ENCODE peak calls at places on chromosome 19, in nine cellular contexts. D is H1, J is heart left ventricle, F is mammary epithelial cell, K is fibroblast of lung, T is WERI-Rb-1, Y is breast epithelium, A is cardiac muscle cell, Z is tibial nerve. L is an unnamed sample.

GRCh38 chr19:35566738-35567137 is 3.3 kb upstream of the ATP4A start:
- DNase-seq in J (no peak), K (no peak), Z (no peak), F (no peak), Y (no peak), A (no peak), D (no peak), T (no peak), L (no peak)

GRCh38 chr19:45825917-45826893 is 11.1 kb upstream of the RSPH6A start:
- DNase-seq in A (no peak), J (no peak), Y (no peak), T (no peak), Z (no peak), F (no peak), D (no peak), K (no peak), L (no peak)

GRCh38 chr19:391199-391557 is 17.8 kb downstream of the C2CD4C start:
- DNase-seq in T (no peak), J (no peak), D (no peak), Y (no peak), F (no peak), Z (no peak), K (no peak), A (no peak), L (no peak)

GRCh38 chr19:40594657-40595077 is 6.5 kb upstream of the LTBP4 start:
- DNase-seq in K (no peak), D (no peak), Y (no peak), T (no peak), F (peak), A (no peak), Z (no peak), J (peak), L (no peak)

GRCh38 chr19:54062643-54063042 is 1.1 kb downstream of the VSTM1 start:
- DNase-seq in D (no peak), Z (no peak), F (no peak), Y (no peak), A (no peak), T (no peak), K (no peak), J (peak), L (no peak)

GRCh38 chr19:39479916-39480315 is 722 bp upstream of the TIMM50 start:
- DNase-seq in A (no peak), T (no peak), Y (no peak), F (no peak), Z (no peak), K (no peak), J (no peak), D (no peak), L (no peak)

GRCh38 chr19:33301011-33301899 is 1.1 kb downstream of the CEBPA start:
- DNase-seq in D (no peak), K (no peak), Z (no peak), T (peak), A (peak), Y (no peak), J (no peak), F (no peak), L (no peak)

GRCh38 chr19:45897413-45897812 is 5.0 kb downstream of the MYPOP start:
- DNase-seq in K (no peak), Y (no peak), F (no peak), Z (no peak), T (no peak), D (no peak), A (no peak), J (no peak), L (no peak)

GRCh38 chr19:58326501-58326913 is 287 bp upstream of the ZSCAN22 start:
- DNase-seq in Z (no peak), T (no peak), A (no peak), F (no peak), J (no peak), K (no peak), D (no peak), Y (no peak), L (no peak)

GRCh38 chr19:43739419-43739818 is 15.3 kb downstream of the SMG9 start:
- DNase-seq in F (no peak), J (no peak), A (no peak), T (no peak), D (no peak), Y (no peak), Z (no peak), K (no peak), L (no peak)

GRCh38 chr19:12834418-12834943 is at the start of gene RTBDN:
- DNase-seq in T (peak), F (no peak), A (no peak), D (no peak), Y (no peak), Z (no peak), K (no peak), J (no peak), L (no peak)

GRCh38 chr19:49475995-49476880 is 2.2 kb downstream of the FLT3LG start:
- DNase-seq in K (peak), A (peak), Y (no peak), T (peak), J (no peak), D (no peak), F (no peak), Z (no peak), L (no peak)

GRCh38 chr19:1851581-1852293 is 3.5 kb upstream of the REXO1 start:
- DNase-seq in K (no peak), A (no peak), J (no peak), Y (no peak), F (no peak), T (no peak), D (no peak), Z (no peak), L (no peak)

GRCh38 chr19:45348367-45349125 is 8.0 kb downstream of the KLC3 start:
- DNase-seq in Y (no peak), J (no peak), T (no peak), Z (no peak), F (no peak), K (no peak), A (no peak), D (no peak), L (no peak)

GRCh38 chr19:50558039-50558438 is 10.2 kb downstream of the LRRC4B start:
- DNase-seq in F (no peak), T (no peak), A (no peak), Z (no peak), J (no peak), D (no peak), K (no peak), Y (no peak), L (no peak)

GRCh38 chr19:34430738-34431625 is 2.8 kb downstream of the UBA2 start:
- DNase-seq in D (no peak), A (peak), F (peak), J (no peak), Z (no peak), Y (no peak), K (peak), T (peak), L (peak)

GRCh38 chr19:34808566-34808965 is 35.6 kb upstream of the ZNF599 start:
- DNase-seq in Z (no peak), D (no peak), J (no peak), Y (no peak), K (peak), F (peak), A (peak), T (no peak), L (peak)

GRCh38 chr19:1131718-1132552 is 28.1 kb downstream of the GPX4 start:
- DNase-seq in Z (peak), D (no peak), T (no peak), J (peak), F (peak), K (peak), Y (peak), A (peak), L (peak)

GRCh38 chr19:35211545-35212230 is 16.9 kb downstream of the FAM187B start:
- DNase-seq in F (no peak), T (no peak), Z (peak), D (no peak), Y (peak), J (peak), A (no peak), K (no peak), L (no peak)

GRCh38 chr19:39307233-39307821 is 11.1 kb downstream of the IFNL1 start:
- DNase-seq in J (no peak), Y (no peak), F (no peak), A (peak), D (no peak), T (no peak), Z (no peak), K (no peak), L (no peak)

DNA sequence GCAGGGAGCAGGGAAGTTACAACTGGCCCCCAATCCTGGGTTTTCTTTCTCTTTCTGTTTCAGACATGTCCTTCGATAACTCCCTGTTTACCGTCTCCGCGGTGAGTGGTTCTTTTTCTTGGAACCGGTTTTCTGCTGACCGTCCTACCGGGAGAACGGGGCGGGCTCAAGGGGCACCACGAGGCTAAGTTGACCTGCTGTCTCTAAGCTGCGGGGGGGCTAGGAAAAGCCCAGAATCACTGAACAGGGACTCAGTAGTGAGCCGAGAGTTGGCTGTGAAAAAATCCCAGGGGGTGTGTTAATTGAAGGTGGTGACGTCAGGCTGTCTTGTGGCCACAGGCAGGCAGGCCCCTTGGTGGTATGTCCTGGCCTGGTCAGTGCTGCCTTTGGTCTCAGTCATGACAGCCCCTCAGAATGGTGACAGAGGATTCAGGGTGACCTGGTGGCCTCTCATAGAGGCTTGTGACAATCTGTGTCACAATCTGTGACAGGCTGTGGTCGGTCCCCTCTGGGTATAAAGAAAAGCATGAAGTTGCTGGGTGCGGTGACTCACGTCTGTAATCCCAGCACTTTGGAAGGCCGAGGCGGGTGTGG is 8.1 kb upstream of the CARM1 start:
- DNase-seq in T (no peak), D (no peak), J (no peak), K (no peak), Z (no peak), A (peak), Y (peak), F (no peak), L (no peak)
- H3K27ac ChIP-seq in T (no peak), D (no peak), J (no peak), K (no peak), Z (peak), A (no peak), Y (peak), F (no peak), L (peak)

GRCh38 chr19:4208385-4209094 is 20.8 kb upstream of the EBI3 start:
- DNase-seq in D (no peak), T (peak), A (peak), Z (no peak), J (no peak), F (peak), Y (no peak), K (no peak), L (no peak)
- TF ChIP-seq CTCF in D (peak), T (peak), A (peak), Z (no peak), J (peak), F (peak), Y (no peak), K (peak), L (no peak)

DNA sequence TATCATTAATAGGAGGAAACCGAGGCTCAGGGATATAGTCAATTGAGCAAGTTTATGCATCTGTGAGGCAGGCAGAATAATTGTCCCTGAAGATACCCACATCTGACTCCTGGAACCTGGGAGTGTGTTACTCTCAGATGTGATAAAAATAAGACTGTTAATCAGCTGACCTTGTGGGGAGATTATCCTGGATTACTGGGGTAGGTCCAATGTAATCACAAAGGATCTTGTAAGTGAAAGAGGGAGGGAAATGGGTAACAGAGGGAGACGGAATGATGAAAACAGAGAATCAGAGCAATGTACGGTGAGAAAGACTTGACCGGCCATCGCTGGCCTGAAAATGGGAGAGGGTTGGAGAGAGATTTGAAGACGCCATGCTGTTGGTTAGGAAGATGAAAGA is 3.2 kb upstream of the EDDM13 start:
- DNase-seq in D (no peak), Z (no peak), A (no peak), J (no peak), K (no peak), F (no peak), Y (no peak), T (peak), L (no peak)
- H3K27ac ChIP-seq in D (no peak), Z (no peak), A (no peak), J (no peak), K (no peak), F (no peak), Y (no peak), T (no peak), L (no peak)

GRCh38 chr19:16026131-16026530 is 50.2 kb upstream of the TPM4 start:
- DNase-seq in T (no peak), F (no peak), J (no peak), Y (no peak), Z (no peak), K (no peak), D (no peak), A (no peak), L (no peak)

GRCh38 chr19:16026756-16027155 is 49.5 kb upstream of the TPM4 start:
- DNase-seq in Y (no peak), F (no peak), Z (no peak), K (no peak), T (no peak), D (no peak), J (no peak), A (no peak), L (no peak)

GRCh38 chr19:16023558-16023915 is 52.8 kb upstream of the TPM4 start:
- DNase-seq in F (no peak), J (no peak), Z (no peak), T (no peak), D (no peak), K (no peak), A (no peak), Y (no peak), L (no peak)

GRCh38 chr19:16024266-16025107 is 51.8 kb upstream of the TPM4 start:
- DNase-seq in F (no peak), D (no peak), J (no peak), Y (no peak), A (no peak), Z (no peak), K (no peak), T (no peak), L (no peak)

GRCh38 chr19:16025108-16026101 is 50.9 kb upstream of the TPM4 start:
- DNase-seq in A (peak), F (peak), K (peak), Z (no peak), Y (no peak), D (no peak), T (peak), J (no peak), L (peak)
- TF ChIP-seq CTCF in A (peak), F (peak), K (peak), Z (peak), Y (no peak), D (no peak), T (peak), J (peak), L (peak)

GRCh38 chr19:2973229-2973628 is 4.1 kb upstream of the TLE6 start:
- DNase-seq in T (no peak), J (peak), K (no peak), A (peak), Z (peak), Y (no peak), D (no peak), F (no peak), L (no peak)

GRCh38 chr19:2970201-2970838 is 7.0 kb upstream of the TLE6 start:
- DNase-seq in K (peak), Y (no peak), A (peak), T (no peak), D (no peak), Z (no peak), J (no peak), F (no peak), L (no peak)

GRCh38 chr19:2967972-2968371 is 9.4 kb upstream of the TLE6 start:
- DNase-seq in J (no peak), T (no peak), Z (no peak), Y (no peak), A (no peak), D (no peak), F (no peak), K (no peak), L (no peak)

GRCh38 chr19:2964874-2965273 is 12.5 kb upstream of the TLE6 start:
- DNase-seq in J (no peak), T (no peak), A (no peak), Z (no peak), K (no peak), Y (no peak), D (no peak), F (no peak), L (no peak)

DNA sequence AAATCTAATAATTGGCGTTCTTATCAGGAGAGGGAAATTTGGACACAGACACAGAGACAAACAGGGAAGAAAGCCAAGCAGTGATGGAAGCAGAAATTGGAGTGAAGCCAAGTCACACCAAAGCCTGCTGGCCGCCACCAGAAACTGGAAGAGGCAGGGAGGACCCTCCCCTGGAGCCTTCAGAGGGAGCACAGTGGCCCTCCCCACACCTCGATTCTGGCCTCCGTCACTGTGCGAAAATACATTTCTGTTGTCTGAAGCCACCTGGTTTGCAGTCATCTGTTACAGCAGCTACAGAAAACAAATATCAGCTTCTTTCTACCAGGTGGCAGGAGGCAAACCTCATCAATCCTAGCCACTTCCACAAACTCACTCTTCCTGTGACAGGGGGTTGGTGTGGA is 8.3 kb upstream of the TLE6 start:
- DNase-seq in T (no peak), F (no peak), D (no peak), Y (no peak), K (peak), J (peak), A (peak), Z (peak), L (no peak)
- H3K27ac ChIP-seq in T (no peak), F (no peak), D (no peak), Y (peak), K (no peak), J (peak), A (peak), Z (peak), L (peak)

GRCh38 chr19:48351341-48351752 is 12.4 kb downstream of the TMEM143 start:
- DNase-seq in J (peak), Z (peak), T (peak), F (peak), A (peak), Y (no peak), D (no peak), K (peak), L (peak)
- TF ChIP-seq CTCF in J (peak), Z (peak), T (peak), F (peak), A (peak), Y (peak), D (peak), K (peak), L (peak)

DNA sequence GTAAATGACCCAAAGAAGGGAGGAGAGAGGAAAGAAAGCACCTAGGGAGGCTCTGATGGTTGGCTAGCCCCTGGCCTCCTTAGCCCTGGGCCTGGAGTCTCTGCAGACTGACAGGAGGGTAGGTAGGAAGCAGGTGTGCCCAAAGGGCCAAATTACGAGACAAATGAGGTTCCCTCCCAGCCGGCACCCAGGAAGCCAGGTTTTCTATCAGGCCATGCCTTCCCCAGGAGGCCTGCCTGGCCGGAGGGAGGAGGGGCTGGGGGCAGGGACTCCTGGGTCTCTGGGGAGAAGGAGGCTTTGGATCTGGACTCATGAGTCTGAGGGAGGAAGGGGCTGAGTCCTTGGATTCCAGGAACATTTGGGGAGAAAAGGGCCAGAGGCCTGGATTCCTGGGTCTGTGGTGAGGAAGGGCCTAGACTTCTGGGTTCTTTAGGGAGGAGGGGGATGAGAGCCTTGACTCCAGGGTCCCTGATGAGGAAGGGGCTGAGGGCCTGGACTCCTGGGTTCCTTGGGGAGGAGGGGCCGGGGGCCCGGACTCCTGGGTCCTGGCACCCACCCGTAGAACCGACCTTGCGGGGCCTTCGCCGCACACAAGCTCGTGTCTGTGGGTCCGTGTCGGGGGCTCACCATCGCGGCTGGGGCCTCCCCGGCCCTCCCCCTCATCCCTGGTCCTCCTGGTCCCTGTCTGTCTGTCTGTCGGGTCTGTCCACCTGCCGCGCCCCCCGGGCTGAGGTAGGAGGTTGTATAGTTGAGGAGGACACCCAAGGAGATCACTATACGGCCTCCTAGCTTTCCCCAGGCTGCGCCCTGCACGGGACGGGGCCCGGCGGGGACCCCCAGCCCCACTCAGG is 840 bp upstream of the SPACA6 start:
- DNase-seq in T (no peak), Z (no peak), K (no peak), D (no peak), F (no peak), J (no peak), A (no peak), Y (no peak), L (no peak)
- H3K27ac ChIP-seq in T (peak), Z (peak), K (no peak), D (no peak), F (no peak), J (peak), A (no peak), Y (peak), L (peak)

L was measured in RWPE1.